ENCODE peak calls at places on chromosomes 4 and X, in four cellular contexts. One of them, this sample, is unnamed.
A peak's percentile ranks its signal among the peaks of the same experiment; 100 is the strongest.

GRCh38 chr4:159944477-159944876 is 841.6 kb downstream of the RAPGEF2 start:
- DNase-seq in BJ: no peak
- DNase-seq in fibroblast of lung: no peak
- DNase-seq in colonic mucosa: no peak
- DNase-seq in this sample: no peak

GRCh38 chr4:170399894-170400293 is 310.1 kb upstream of the AADAT start:
- DNase-seq in BJ: peak; percentile 21
- DNase-seq in fibroblast of lung: no peak
- DNase-seq in colonic mucosa: no peak
- DNase-seq in this sample: no peak

GRCh38 chr4:10115657-10116624 is 658 bp downstream of the WDR1 start:
- DNase-seq in BJ: no peak
- DNase-seq in fibroblast of lung: peak; percentile 52
- DNase-seq in colonic mucosa: peak; percentile 86
- DNase-seq in this sample: peak; percentile 30

GRCh38 chrX:155334486-155335316 is at the start of gene CLIC2:
- DNase-seq in BJ: no peak
- DNase-seq in fibroblast of lung: peak; percentile 54
- DNase-seq in colonic mucosa: peak; percentile 26
- DNase-seq in this sample: peak; percentile 64

GRCh38 chr4:78545275-78546246 is 6.0 kb upstream of the ANXA3 start:
- DNase-seq in BJ: no peak
- DNase-seq in fibroblast of lung: peak; percentile 66
- DNase-seq in colonic mucosa: no peak
- DNase-seq in this sample: no peak

GRCh38 chrX:9745417-9746115 is 20.1 kb downstream of the GPR143 start:
- DNase-seq in BJ: no peak
- DNase-seq in fibroblast of lung: peak; percentile 31
- DNase-seq in colonic mucosa: no peak
- DNase-seq in this sample: no peak

GRCh38 chr4:132395576-132395975 is 753.5 kb upstream of the PCDH10 start:
- DNase-seq in BJ: no peak
- DNase-seq in fibroblast of lung: peak; percentile 18
- DNase-seq in colonic mucosa: no peak
- DNase-seq in this sample: no peak

GRCh38 chrX:22559506-22559905 is 286.8 kb downstream of the CBLL2 start:
- DNase-seq in BJ: no peak
- DNase-seq in fibroblast of lung: peak; percentile 56
- DNase-seq in colonic mucosa: no peak
- DNase-seq in this sample: no peak

GRCh38 chrX:10726647-10727046 is 106.3 kb upstream of the MID1 start:
- DNase-seq in BJ: no peak
- DNase-seq in fibroblast of lung: peak; percentile 94
- DNase-seq in colonic mucosa: no peak
- DNase-seq in this sample: no peak

GRCh38 chr4:156293657-156294297 is 340.1 kb upstream of the CTSO start:
- DNase-seq in BJ: no peak
- DNase-seq in fibroblast of lung: peak; percentile 94
- DNase-seq in colonic mucosa: no peak
- DNase-seq in this sample: no peak

GRCh38 chr4:111400736-111401135 is 744.5 kb upstream of the FAM241A start:
- DNase-seq in BJ: no peak
- DNase-seq in fibroblast of lung: peak; percentile 75
- DNase-seq in colonic mucosa: no peak
- DNase-seq in this sample: no peak

GRCh38 chr4:177339794-177340374 is 30.2 kb downstream of the NEIL3 start:
- DNase-seq in BJ: no peak
- DNase-seq in fibroblast of lung: peak; percentile 27
- DNase-seq in colonic mucosa: no peak
- DNase-seq in this sample: no peak

GRCh38 chr4:147833254-147833653 is 101.4 kb downstream of the ARHGAP10 start:
- DNase-seq in BJ: no peak
- DNase-seq in fibroblast of lung: peak; percentile 51
- DNase-seq in colonic mucosa: no peak
- DNase-seq in this sample: no peak

GRCh38 chr4:89419121-89419695 is 111.6 kb upstream of the GPRIN3 start:
- DNase-seq in BJ: no peak
- DNase-seq in fibroblast of lung: no peak
- DNase-seq in colonic mucosa: no peak
- DNase-seq in this sample: no peak

GRCh38 chrX:124594017-124594651 is 247.8 kb downstream of the SH2D1A start:
- DNase-seq in BJ: no peak
- DNase-seq in fibroblast of lung: no peak
- DNase-seq in colonic mucosa: no peak
- DNase-seq in this sample: no peak

DNA sequence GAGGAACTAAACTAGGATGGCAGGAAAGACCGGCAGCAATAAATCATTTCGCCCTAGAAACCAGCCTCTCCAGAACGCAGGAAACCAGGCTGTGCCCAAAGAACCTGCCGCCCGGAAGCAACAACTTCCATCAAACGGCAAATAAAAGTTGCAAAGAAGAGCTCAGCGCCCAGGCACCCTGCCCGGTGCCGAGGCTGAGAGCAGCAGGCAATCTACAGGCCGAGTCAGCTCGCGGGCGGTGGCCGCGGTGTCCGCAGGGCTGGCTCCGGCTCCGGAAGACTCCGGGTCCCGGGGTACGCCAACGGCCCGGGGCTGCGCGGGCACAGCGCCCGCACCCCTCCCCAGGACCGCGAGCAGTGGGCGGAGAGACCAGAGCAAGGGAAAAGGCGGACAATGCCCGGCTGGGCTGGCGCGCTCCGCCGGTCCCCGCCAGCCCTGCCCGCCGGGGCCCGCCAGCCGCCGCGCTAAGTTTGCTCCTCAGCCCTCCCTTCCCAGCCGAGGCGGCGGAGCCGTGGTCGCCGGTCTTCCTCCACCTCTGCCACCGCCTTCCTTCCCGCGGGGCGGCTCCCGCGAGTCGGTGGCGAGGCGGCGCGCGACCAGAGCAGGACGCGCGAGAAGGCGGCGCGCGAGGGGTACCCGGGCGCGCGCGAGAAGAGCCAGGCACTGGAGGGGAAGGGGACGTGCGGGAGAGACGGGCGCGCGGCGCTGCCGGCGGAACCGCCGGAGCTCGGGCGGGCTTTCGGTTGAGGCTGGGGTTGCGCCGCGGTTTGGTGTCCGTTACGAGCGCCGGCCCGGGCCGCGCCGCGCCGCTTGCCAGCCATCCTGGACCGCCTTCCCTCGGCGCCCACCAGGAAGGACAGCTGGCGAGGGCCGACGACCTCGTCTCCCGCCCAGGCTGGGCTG is 733 bp downstream of the FRYL start:
- DNase-seq in BJ: no peak
- DNase-seq in fibroblast of lung: peak; percentile 62
- DNase-seq in colonic mucosa: peak; percentile 64
- DNase-seq in this sample: no peak
- H3K4me3 ChIP-seq in BJ: peak overlapping the region; percentile 91
- H3K4me3 ChIP-seq in fibroblast of lung: peak overlapping the region; percentile 55
- H3K4me3 ChIP-seq in colonic mucosa: peak overlapping the region; percentile 98
- H3K4me3 ChIP-seq in this sample: peak overlapping the region; percentile 87

DNA sequence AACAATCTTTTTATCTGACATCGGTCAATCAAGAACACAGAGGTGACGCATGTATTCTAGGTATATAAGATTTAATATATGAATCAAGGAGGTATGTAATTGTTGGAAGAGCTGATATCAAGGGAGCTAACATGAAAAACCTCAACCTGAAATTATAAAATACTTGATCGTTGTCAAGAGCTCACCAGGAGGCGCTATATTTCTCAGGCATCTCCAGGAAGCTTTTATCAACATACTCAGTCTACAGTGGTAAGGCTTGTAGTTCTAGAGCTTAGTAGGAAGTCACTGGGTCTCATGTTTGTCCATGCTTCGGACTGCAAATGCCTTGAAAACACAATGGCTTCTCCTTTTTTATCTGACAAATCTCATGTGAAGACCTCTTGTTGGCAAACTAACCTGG is 156.1 kb downstream of the GRXCR1 start:
- DNase-seq in BJ: no peak
- DNase-seq in fibroblast of lung: no peak
- DNase-seq in colonic mucosa: no peak
- DNase-seq in this sample: no peak
- TF ChIP-seq CTCF in BJ: no peak
- TF ChIP-seq CTCF in fibroblast of lung: no peak
- TF ChIP-seq CTCF in colonic mucosa: no peak
- TF ChIP-seq CTCF in this sample: peak; percentile 40

GRCh38 chr4:165379662-165380061 is 854 bp downstream of the CPE start:
- DNase-seq in BJ: no peak
- DNase-seq in fibroblast of lung: peak; percentile 44
- DNase-seq in colonic mucosa: no peak
- DNase-seq in this sample: no peak
- H3K4me3 ChIP-seq in BJ: no peak overlapping the region
- H3K4me3 ChIP-seq in fibroblast of lung: no peak overlapping the region
- H3K4me3 ChIP-seq in colonic mucosa: peak overlapping the region; percentile 49
- H3K4me3 ChIP-seq in this sample: peak overlapping the region; percentile 54

GRCh38 chrX:105706041-105706440 is 116.3 kb upstream of the NRK start:
- DNase-seq in BJ: no peak
- DNase-seq in fibroblast of lung: no peak
- DNase-seq in colonic mucosa: no peak
- DNase-seq in this sample: no peak

GRCh38 chrX:105703876-105704275 is 118.5 kb upstream of the NRK start:
- DNase-seq in BJ: no peak
- DNase-seq in fibroblast of lung: no peak
- DNase-seq in colonic mucosa: no peak
- DNase-seq in this sample: no peak

GRCh38 chrX:105700316-105700715 is 122.0 kb upstream of the NRK start:
- DNase-seq in BJ: no peak
- DNase-seq in fibroblast of lung: no peak
- DNase-seq in colonic mucosa: no peak
- DNase-seq in this sample: no peak

GRCh38 chrX:105698386-105698785 is 124.0 kb upstream of the NRK start:
- DNase-seq in BJ: no peak
- DNase-seq in fibroblast of lung: no peak
- DNase-seq in colonic mucosa: no peak
- DNase-seq in this sample: no peak

GRCh38 chrX:105701310-105702052 is 120.9 kb upstream of the NRK start:
- DNase-seq in BJ: no peak
- DNase-seq in fibroblast of lung: peak; percentile 2
- DNase-seq in colonic mucosa: no peak
- DNase-seq in this sample: no peak
- TF ChIP-seq CTCF in BJ: peak; percentile 13
- TF ChIP-seq CTCF in fibroblast of lung: peak; percentile 30
- TF ChIP-seq CTCF in colonic mucosa: no peak
- TF ChIP-seq CTCF in this sample: peak; percentile 27

GRCh38 chrX:147570483-147570882 is 341.2 kb upstream of the FMR1 start:
- DNase-seq in BJ: no peak
- DNase-seq in fibroblast of lung: no peak
- DNase-seq in colonic mucosa: no peak
- DNase-seq in this sample: no peak
- H3K4me3 ChIP-seq in BJ: no peak overlapping the region
- H3K4me3 ChIP-seq in fibroblast of lung: no peak overlapping the region
- H3K4me3 ChIP-seq in colonic mucosa: no peak overlapping the region
- H3K4me3 ChIP-seq in this sample: no peak overlapping the region

GRCh38 chr4:168864831-168865541 is 145.1 kb downstream of the CBR4 start:
- DNase-seq in BJ: no peak
- DNase-seq in fibroblast of lung: peak; percentile 83
- DNase-seq in colonic mucosa: no peak
- DNase-seq in this sample: no peak
- TF ChIP-seq CTCF in BJ: peak; percentile 52
- TF ChIP-seq CTCF in fibroblast of lung: peak; percentile 53
- TF ChIP-seq CTCF in colonic mucosa: no peak
- TF ChIP-seq CTCF in this sample: no peak

GRCh38 chr4:83114576-83114975 is at the start of gene PLAC8:
- DNase-seq in BJ: no peak
- DNase-seq in fibroblast of lung: peak; percentile 33
- DNase-seq in colonic mucosa: peak; percentile 77
- DNase-seq in this sample: no peak
- H3K4me3 ChIP-seq in BJ: no peak within 1 kb of the TSS
- H3K4me3 ChIP-seq in fibroblast of lung: no peak within 1 kb of the TSS
- H3K4me3 ChIP-seq in colonic mucosa: peak within 1 kb of the TSS; percentile 37
- H3K4me3 ChIP-seq in this sample: no peak within 1 kb of the TSS

DNA sequence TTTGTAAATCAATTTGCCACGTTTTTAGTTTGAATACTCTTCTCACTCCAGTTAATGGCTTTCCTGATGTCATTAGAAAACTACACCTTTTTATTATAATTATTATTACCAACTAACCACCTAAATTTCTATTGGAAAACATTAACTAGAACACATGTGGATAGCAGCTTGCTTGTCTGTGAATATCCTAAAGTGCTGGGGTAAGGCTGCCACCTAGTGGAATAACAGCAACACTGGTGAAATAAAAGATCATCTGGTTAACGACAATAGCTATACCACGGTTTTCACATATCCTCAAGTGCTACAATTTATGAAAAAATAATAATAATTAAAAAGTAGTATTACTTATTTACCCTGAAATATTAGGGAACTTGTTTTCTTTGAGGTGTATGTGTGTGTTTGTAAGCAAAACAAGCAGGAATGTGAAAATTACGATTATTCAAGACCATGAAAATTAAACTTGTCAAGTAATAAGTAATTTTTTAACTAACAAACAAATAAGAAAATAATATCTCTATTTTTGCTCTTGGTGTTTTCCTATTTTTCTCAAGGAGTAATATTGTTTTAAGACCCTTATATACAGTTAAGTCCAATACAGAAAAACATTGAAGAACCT is 130.1 kb upstream of the TECRL start:
- DNase-seq in BJ: no peak
- DNase-seq in fibroblast of lung: peak; percentile 51
- DNase-seq in colonic mucosa: peak; percentile 52
- DNase-seq in this sample: peak; percentile 47
- TF ChIP-seq CTCF in BJ: peak; percentile 78
- TF ChIP-seq CTCF in fibroblast of lung: peak; percentile 77
- TF ChIP-seq CTCF in colonic mucosa: peak; percentile 67
- TF ChIP-seq CTCF in this sample: peak; percentile 78

This sample was measured in LNCaP clone FGC.